ENCODE peak calls at places on chromosomes 3 and 15, in five cellular contexts. One of them, this sample, is unnamed.

GRCh38 chr3:57646723-57647122 is 46.2 kb downstream of the DENND6A start:
- DNase-seq in K562: no peak
- DNase-seq in activated CD4-positive, alpha-beta T cell treated with anti-CD3 and anti-CD28 coated beads, Interleukin-2, amount 50 U/mL, for 24 hours: no peak
- DNase-seq in GM23248: peak; percentile 74
- DNase-seq in CD8-positive, alpha-beta memory T cell: no peak
- DNase-seq in this sample: peak; percentile 79

GRCh38 chr3:29083607-29084120 is 197.2 kb upstream of the RBMS3 start:
- DNase-seq in K562: no peak
- DNase-seq in activated CD4-positive, alpha-beta T cell treated with anti-CD3 and anti-CD28 coated beads, Interleukin-2, amount 50 U/mL, for 24 hours: no peak
- DNase-seq in GM23248: no peak
- DNase-seq in CD8-positive, alpha-beta memory T cell: no peak
- DNase-seq in this sample: no peak

GRCh38 chr3:121855555-121855954 is 20.5 kb downstream of the EAF2 start:
- DNase-seq in K562: no peak
- DNase-seq in activated CD4-positive, alpha-beta T cell treated with anti-CD3 and anti-CD28 coated beads, Interleukin-2, amount 50 U/mL, for 24 hours: no peak
- DNase-seq in GM23248: no peak
- DNase-seq in CD8-positive, alpha-beta memory T cell: no peak
- DNase-seq in this sample: no peak

GRCh38 chr3:29758108-29759020 is 477.5 kb downstream of the RBMS3 start:
- DNase-seq in K562: no peak
- DNase-seq in activated CD4-positive, alpha-beta T cell treated with anti-CD3 and anti-CD28 coated beads, Interleukin-2, amount 50 U/mL, for 24 hours: no peak
- DNase-seq in GM23248: peak; percentile 85
- DNase-seq in CD8-positive, alpha-beta memory T cell: no peak
- DNase-seq in this sample: peak; percentile 44

GRCh38 chr3:172622916-172623700 is 87.8 kb downstream of the NCEH1 start:
- DNase-seq in K562: no peak
- DNase-seq in activated CD4-positive, alpha-beta T cell treated with anti-CD3 and anti-CD28 coated beads, Interleukin-2, amount 50 U/mL, for 24 hours: peak; percentile 12
- DNase-seq in GM23248: peak; percentile 67
- DNase-seq in CD8-positive, alpha-beta memory T cell: peak; percentile 15
- DNase-seq in this sample: peak; percentile 38

GRCh38 chr3:46852329-46852720 is 10.9 kb downstream of the MYL3 start:
- DNase-seq in K562: no peak
- DNase-seq in activated CD4-positive, alpha-beta T cell treated with anti-CD3 and anti-CD28 coated beads, Interleukin-2, amount 50 U/mL, for 24 hours: no peak
- DNase-seq in GM23248: no peak
- DNase-seq in CD8-positive, alpha-beta memory T cell: no peak
- DNase-seq in this sample: no peak

GRCh38 chr3:168071535-168071934 is 24.2 kb downstream of the GOLIM4 start:
- DNase-seq in K562: no peak
- DNase-seq in activated CD4-positive, alpha-beta T cell treated with anti-CD3 and anti-CD28 coated beads, Interleukin-2, amount 50 U/mL, for 24 hours: no peak
- DNase-seq in GM23248: peak; percentile 96
- DNase-seq in CD8-positive, alpha-beta memory T cell: no peak
- DNase-seq in this sample: peak; percentile 78

GRCh38 chr15:90582553-90582952 is 52.8 kb downstream of the CRTC3 start:
- DNase-seq in K562: no peak
- DNase-seq in activated CD4-positive, alpha-beta T cell treated with anti-CD3 and anti-CD28 coated beads, Interleukin-2, amount 50 U/mL, for 24 hours: no peak
- DNase-seq in GM23248: no peak
- DNase-seq in CD8-positive, alpha-beta memory T cell: no peak
- DNase-seq in this sample: no peak

GRCh38 chr15:75198560-75199346 is 2.9 kb upstream of the C15orf39 start:
- DNase-seq in K562: no peak
- DNase-seq in activated CD4-positive, alpha-beta T cell treated with anti-CD3 and anti-CD28 coated beads, Interleukin-2, amount 50 U/mL, for 24 hours: no peak
- DNase-seq in GM23248: no peak
- DNase-seq in CD8-positive, alpha-beta memory T cell: peak; percentile 19
- DNase-seq in this sample: no peak

GRCh38 chr15:70492240-70493177 is 270.8 kb downstream of the UACA start:
- DNase-seq in K562: no peak
- DNase-seq in activated CD4-positive, alpha-beta T cell treated with anti-CD3 and anti-CD28 coated beads, Interleukin-2, amount 50 U/mL, for 24 hours: peak; percentile 66
- DNase-seq in GM23248: peak; percentile 94
- DNase-seq in CD8-positive, alpha-beta memory T cell: peak; percentile 77
- DNase-seq in this sample: peak; percentile 91

GRCh38 chr15:50577492-50577891 is 31.0 kb upstream of the USP50 start:
- DNase-seq in K562: no peak
- DNase-seq in activated CD4-positive, alpha-beta T cell treated with anti-CD3 and anti-CD28 coated beads, Interleukin-2, amount 50 U/mL, for 24 hours: no peak
- DNase-seq in GM23248: no peak
- DNase-seq in CD8-positive, alpha-beta memory T cell: no peak
- DNase-seq in this sample: no peak

GRCh38 chr15:34855893-34856292 is 60.5 kb upstream of the ACTC1 start:
- DNase-seq in K562: no peak
- DNase-seq in activated CD4-positive, alpha-beta T cell treated with anti-CD3 and anti-CD28 coated beads, Interleukin-2, amount 50 U/mL, for 24 hours: no peak
- DNase-seq in GM23248: peak; percentile 85
- DNase-seq in CD8-positive, alpha-beta memory T cell: no peak
- DNase-seq in this sample: peak; percentile 36